ENCODE peak calls at places on chromosomes 6 and 20, in four cellular contexts. E is A549, X is GM12878, G is K562. S is an unnamed sample.

GRCh38 chr6:116251568-116252384 is 2.1 kb downstream of the TSPYL4 start:
- DNase-seq in E (no peak), X (no peak), G (no peak), S (peak)

GRCh38 chr6:148617522-148617921 is 129.3 kb upstream of the UST start:
- DNase-seq in E (no peak), X (no peak), G (no peak), S (peak)

GRCh38 chr6:98833101-98834059 is 994 bp upstream of the POU3F2 start:
- DNase-seq in E (no peak), X (no peak), G (no peak), S (peak)

GRCh38 chr6:141173529-141173928 is 959.2 kb upstream of the GJE1 start:
- DNase-seq in E (no peak), X (no peak), G (no peak), S (no peak)

GRCh38 chr6:144776031-144776819 is 491.1 kb downstream of the UTRN start:
- DNase-seq in E (no peak), X (no peak), G (no peak), S (no peak)

GRCh38 chr20:8646026-8646425 is 422.9 kb upstream of the PLCB4 start:
- DNase-seq in E (no peak), X (no peak), G (no peak), S (peak)

GRCh38 chr6:20441236-20441635 is 39.6 kb downstream of the E2F3 start:
- DNase-seq in E (no peak), X (no peak), G (no peak), S (peak)

GRCh38 chr20:20823469-20823868 is 111.0 kb upstream of the RALGAPA2 start:
- DNase-seq in E (no peak), X (no peak), G (no peak), S (no peak)

GRCh38 chr6:109791301-109791700 is 100.2 kb downstream of the FIG4 start:
- DNase-seq in E (no peak), X (no peak), G (peak), S (peak)

GRCh38 chr6:136646377-136646776 is 96.2 kb upstream of the MAP7 start:
- DNase-seq in E (no peak), X (no peak), G (no peak), S (peak)
- TF ChIP-seq SMC3 in E (no peak), X (no peak), G (no peak), S (no peak)

GRCh38 chr20:35595456-35595855 is 20.2 kb upstream of the SPAG4 start:
- DNase-seq in E (no peak), X (no peak), G (no peak), S (no peak)
- TF ChIP-seq SMC3 in E (no peak), X (no peak), G (no peak), S (no peak)

DNA sequence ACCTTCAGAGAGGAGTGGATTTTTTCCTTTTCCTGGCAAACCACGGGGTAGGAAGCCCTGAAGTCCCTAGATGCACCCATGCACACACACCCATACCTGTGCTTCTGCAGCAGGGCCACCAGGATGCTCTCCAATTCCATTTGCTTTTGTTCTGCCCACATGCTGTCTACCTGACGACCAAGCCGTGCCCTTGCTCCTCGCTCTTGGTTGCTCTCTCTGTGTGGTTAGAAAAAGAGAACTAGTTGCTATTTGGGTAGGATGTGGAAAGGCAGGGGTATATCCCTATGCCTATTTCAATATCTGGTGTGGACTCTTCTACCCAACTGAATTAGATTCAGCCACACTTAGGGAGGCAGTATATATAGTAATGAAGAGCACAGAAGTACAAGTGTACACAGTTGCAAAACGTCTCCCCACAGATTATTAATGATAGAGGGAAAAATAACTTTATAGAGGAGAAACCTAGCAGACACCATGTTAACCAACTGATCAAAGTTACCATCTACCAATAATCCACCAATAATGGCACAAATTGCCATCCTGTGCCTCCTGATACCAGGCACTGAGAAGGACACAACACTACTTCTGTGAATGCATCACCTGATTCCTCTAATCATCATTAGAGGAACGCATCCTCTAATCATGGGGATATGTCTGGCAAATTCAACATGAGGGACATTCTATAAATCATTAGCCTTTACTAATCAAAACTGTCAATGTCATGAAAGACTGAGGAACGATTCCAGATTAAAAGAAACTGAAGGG is 7.3 kb downstream of the GHRH start:
- DNase-seq in E (no peak), X (no peak), G (no peak), S (no peak)
- TF ChIP-seq SMC3 in E (no peak), X (no peak), G (no peak), S (no peak)

DNA sequence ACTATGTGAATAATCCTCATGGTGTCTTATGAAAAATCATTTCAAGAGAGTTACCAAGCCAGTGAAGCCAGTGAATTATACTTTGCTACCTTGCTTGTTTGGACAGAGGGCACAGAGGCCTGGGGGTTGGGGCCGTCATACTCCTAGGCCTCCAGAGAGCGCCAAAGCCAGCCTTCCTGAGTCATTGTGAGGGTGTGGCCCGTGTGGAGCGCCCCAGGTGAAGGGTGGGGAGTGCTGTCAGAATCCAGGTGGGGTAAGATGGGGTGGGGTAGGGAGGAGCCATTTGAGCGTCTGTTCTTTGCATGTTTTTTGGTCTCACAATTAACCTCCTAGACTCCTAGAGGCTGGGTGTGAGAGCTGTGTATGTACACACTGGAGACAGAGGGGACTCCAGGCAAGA is 71.1 kb downstream of the PERP start:
- DNase-seq in E (no peak), X (no peak), G (no peak), S (no peak)
- TF ChIP-seq SMC3 in E (no peak), X (no peak), G (no peak), S (no peak)

GRCh38 chr20:62732766-62733165 is 24.1 kb downstream of the NTSR1 start:
- DNase-seq in E (no peak), X (no peak), G (no peak), S (no peak)

GRCh38 chr20:62734881-62735280 is 26.2 kb downstream of the NTSR1 start:
- DNase-seq in E (no peak), X (no peak), G (no peak), S (no peak)

GRCh38 chr20:62733250-62733842 is 24.7 kb downstream of the NTSR1 start:
- DNase-seq in E (no peak), X (no peak), G (no peak), S (no peak)

GRCh38 chr20:62734336-62734735 is 25.7 kb downstream of the NTSR1 start:
- DNase-seq in E (no peak), X (no peak), G (no peak), S (no peak)

GRCh38 chr20:62733891-62734290 is 25.3 kb downstream of the NTSR1 start:
- DNase-seq in E (no peak), X (no peak), G (no peak), S (no peak)
- TF ChIP-seq SMC3 in E (no peak), X (no peak), G (no peak), S (no peak)

GRCh38 chr6:43926644-43927524 is 156.9 kb downstream of the VEGFA start:
- DNase-seq in E (peak), X (no peak), G (peak), S (peak)
- TF ChIP-seq SMC3 in E (no peak), X (no peak), G (no peak), S (peak)

GRCh38 chr6:159110748-159111147 is 58.5 kb upstream of the FNDC1 start:
- DNase-seq in E (no peak), X (no peak), G (no peak), S (no peak)
- TF ChIP-seq SMC3 in E (no peak), X (no peak), G (no peak), S (no peak)

GRCh38 chr6:1286972-1287600 is 24.8 kb upstream of the FOXQ1 start:
- DNase-seq in E (peak), X (no peak), G (no peak), S (peak)

GRCh38 chr6:1281746-1282145 is 30.2 kb upstream of the FOXQ1 start:
- DNase-seq in E (no peak), X (no peak), G (no peak), S (no peak)

GRCh38 chr6:1280666-1281300 is 31.1 kb upstream of the FOXQ1 start:
- DNase-seq in E (no peak), X (no peak), G (no peak), S (no peak)

GRCh38 chr6:1285589-1286340 is 26.1 kb upstream of the FOXQ1 start:
- DNase-seq in E (no peak), X (no peak), G (no peak), S (peak)

GRCh38 chr6:1283486-1283885 is 28.4 kb upstream of the FOXQ1 start:
- DNase-seq in E (no peak), X (no peak), G (no peak), S (no peak)
- TF ChIP-seq SMC3 in E (no peak), X (no peak), G (no peak), S (no peak)

S was measured in IMR-90.